ENCODE peak calls at places on chromosomes 5 and 9, in five cellular contexts. B, T, R, K and D are unnamed samples.

GRCh38 chr5:169164481-169164925 is 136.4 kb downstream of the SLIT3 start:
- DNase-seq in B (peak; percentile 94), T (no peak), R (no peak), K (no peak), D (no peak)

GRCh38 chr5:109694451-109694891 is 4.7 kb downstream of the MAN2A1 start:
- DNase-seq in B (peak; percentile 75), T (no peak), R (no peak), K (no peak), D (peak; percentile 32)

GRCh38 chr5:176629853-176630680 is at the start of the genes EIF4E1B and SNCB:
- DNase-seq in B (peak; percentile 65), T (peak; percentile 45), R (peak; percentile 91), K (no peak), D (peak; percentile 39)

GRCh38 chr5:154713615-154714125 is 41.5 kb upstream of the LARP1 start:
- DNase-seq in B (no peak), T (no peak), R (no peak), K (no peak), D (peak; percentile 40)

GRCh38 chr9:63816742-63817621 is 1468.0 kb downstream of the FOXD4L5 start:
- DNase-seq in B (peak; percentile 72), T (peak; percentile 78), R (peak; percentile 90), K (no peak), D (peak; percentile 37)

GRCh38 chr5:90747175-90747574 is 188.6 kb downstream of the ADGRV1 start:
- DNase-seq in B (peak; percentile 82), T (no peak), R (no peak), K (peak; percentile 6), D (no peak)

GRCh38 chr5:76269259-76269958 is 133.7 kb upstream of the IQGAP2 start:
- DNase-seq in B (no peak), T (no peak), R (no peak), K (no peak), D (no peak)

GRCh38 chr9:109013678-109014145 is 413 bp upstream of the CTNNAL1 start:
- DNase-seq in B (no peak), T (no peak), R (no peak), K (no peak), D (peak; percentile 52)

GRCh38 chr9:35489313-35490154 is at the start of gene RUSC2:
- DNase-seq in B (peak; percentile 73), T (peak; percentile 80), R (peak; percentile 88), K (peak; percentile 68), D (peak; percentile 64)

GRCh38 chr9:101462558-101462957 is 27.0 kb upstream of the ALDOB start:
- DNase-seq in B (no peak), T (no peak), R (no peak), K (no peak), D (peak; percentile 49)

GRCh38 chr9:103802068-103802467 is 292.0 kb upstream of the SMC2 start:
- DNase-seq in B (no peak), T (no peak), R (no peak), K (no peak), D (no peak)

GRCh38 chr9:22084336-22085035 is 75.4 kb upstream of the CDKN2B start:
- DNase-seq in B (peak; percentile 92), T (no peak), R (no peak), K (peak; percentile 74), D (peak; percentile 42)

GRCh38 chr5:100609594-100609993 is 74.4 kb downstream of the FAM174A start:
- DNase-seq in B (no peak), T (no peak), R (no peak), K (no peak), D (no peak)

GRCh38 chr5:91443028-91443427 is 59.9 kb upstream of the ARRDC3 start:
- DNase-seq in B (peak; percentile 77), T (no peak), R (no peak), K (no peak), D (no peak)

GRCh38 chr9:97557606-97558095 is 56.2 kb downstream of the TMOD1 start:
- DNase-seq in B (no peak), T (no peak), R (peak; percentile 77), K (no peak), D (no peak)

GRCh38 chr5:11683666-11684065 is 220.6 kb downstream of the CTNND2 start:
- DNase-seq in B (no peak), T (no peak), R (no peak), K (no peak), D (no peak)

GRCh38 chr9:100498592-100498991 is 25.6 kb downstream of the TMEFF1 start:
- DNase-seq in B (peak; percentile 31), T (no peak), R (no peak), K (no peak), D (no peak)

GRCh38 chr9:136807281-136808074 is at the start of gene RABL6:
- DNase-seq in B (peak; percentile 67), T (peak; percentile 78), R (peak; percentile 99), K (no peak), D (peak; percentile 84)

GRCh38 chr5:152673601-152674000 is 268.5 kb upstream of the NMUR2 start:
- DNase-seq in B (no peak), T (no peak), R (no peak), K (no peak), D (no peak)

GRCh38 chr9:118331622-118332045 is 627.4 kb downstream of the TLR4 start:
- DNase-seq in B (peak; percentile 53), T (no peak), R (no peak), K (no peak), D (peak; percentile 74)

GRCh38 chr5:111415053-111415452 is 97.3 kb downstream of the STARD4 start:
- DNase-seq in B (no peak), T (no peak), R (no peak), K (no peak), D (no peak)

GRCh38 chr5:133998807-133999206 is 6.0 kb downstream of the VDAC1 start:
- DNase-seq in B (no peak), T (no peak), R (no peak), K (no peak), D (no peak)

GRCh38 chr5:158658439-158659230 is 441.1 kb downstream of the EBF1 start:
- DNase-seq in B (no peak), T (no peak), R (no peak), K (no peak), D (no peak)

GRCh38 chr5:151699071-151699901 is 12.6 kb upstream of the SPARC start:
- DNase-seq in B (peak; percentile 85), T (no peak), R (no peak), K (no peak), D (no peak)

GRCh38 chr9:28234133-28234898 is 661.0 kb upstream of the C9orf72 start:
- DNase-seq in B (no peak), T (no peak), R (no peak), K (no peak), D (no peak)

GRCh38 chr9:34694811-34695210 is 3.7 kb upstream of the CCL19 start:
- DNase-seq in B (no peak), T (no peak), R (no peak), K (no peak), D (no peak)

DNA sequence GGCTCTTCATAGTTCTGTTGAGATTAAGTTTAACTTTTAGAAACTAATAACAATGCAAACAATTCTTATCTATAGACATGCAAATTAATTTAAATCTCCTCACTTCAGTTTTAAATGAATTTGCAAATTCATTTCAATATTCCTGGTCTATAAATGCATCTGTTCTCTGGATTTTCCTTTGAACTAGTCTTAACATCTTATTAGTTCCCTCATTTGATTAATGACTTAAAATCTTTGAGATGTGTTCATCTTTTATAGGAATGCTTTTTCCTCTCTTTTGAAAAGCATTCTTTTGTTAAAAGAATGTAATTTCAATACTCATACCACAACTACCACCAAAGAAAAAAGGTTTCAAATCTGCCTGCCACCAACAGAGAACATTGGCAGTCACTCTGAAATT is 169.4 kb downstream of the RASEF start:
- DNase-seq in B (no peak), T (no peak), R (no peak), K (no peak), D (no peak)
- H3K9me2 ChIP-seq in B (no peaks in the 10 kb centered on the region), T (no peaks in the 10 kb centered on the region), R (no peaks in the 10 kb centered on the region), K (no peaks in the 10 kb centered on the region), D (no peaks in the 10 kb centered on the region)

GRCh38 chr9:9913276-9913832 is 699.4 kb downstream of the PTPRD start:
- DNase-seq in B (no peak), T (no peak), R (no peak), K (no peak), D (no peak)
- H3K9me2 ChIP-seq in B (no peaks in the 10 kb centered on the region), T (no peaks in the 10 kb centered on the region), R (no peaks in the 10 kb centered on the region), K (no peaks in the 10 kb centered on the region), D (no peaks in the 10 kb centered on the region)

GRCh38 chr5:116911074-116911473 is 336.5 kb upstream of the SEMA6A start:
- DNase-seq in B (no peak), T (no peak), R (no peak), K (no peak), D (no peak)

DNA sequence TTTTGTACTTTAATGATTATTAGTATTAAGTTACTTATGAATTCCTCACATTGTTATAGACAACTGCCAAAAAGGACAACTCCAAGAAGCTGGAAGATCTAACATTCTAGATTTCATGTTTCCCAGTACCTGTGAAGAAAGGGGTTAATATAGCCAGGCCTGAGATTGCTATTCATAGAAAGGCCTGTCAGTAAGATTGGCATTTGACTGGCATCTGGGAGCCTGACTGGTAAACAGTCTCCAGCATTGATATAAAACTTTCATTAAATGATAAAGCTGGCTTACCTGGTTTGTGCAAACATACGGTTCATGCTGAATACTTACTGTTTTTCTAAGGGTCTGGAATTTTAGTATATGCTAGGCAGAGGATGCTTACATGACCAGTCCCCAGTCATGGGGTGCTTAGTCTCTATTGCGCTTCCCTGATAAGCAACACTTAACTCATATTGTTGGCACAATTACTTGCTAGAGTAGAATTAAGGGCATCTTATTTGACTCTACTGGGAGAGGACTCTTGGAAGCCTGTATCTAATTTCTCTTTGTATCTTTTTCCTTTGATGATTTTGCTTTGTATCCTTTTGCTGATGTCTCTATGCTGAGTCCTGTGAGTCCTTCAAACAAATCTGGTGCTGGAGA is 340.4 kb upstream of the SEMA6A start:
- DNase-seq in B (no peak), T (no peak), R (no peak), K (no peak), D (no peak)
- H3K9me2 ChIP-seq in B (no peaks in the 10 kb centered on the region), T (no peaks in the 10 kb centered on the region), R (no peaks in the 10 kb centered on the region), K (no peaks in the 10 kb centered on the region), D (no peaks in the 10 kb centered on the region)

GRCh38 chr5:115423541-115423940 is 121.0 kb downstream of the FEM1C start:
- DNase-seq in B (no peak), T (no peak), R (no peak), K (no peak), D (no peak)

GRCh38 chr5:115417076-115417475 is 120.6 kb upstream of the CCDC112 start:
- DNase-seq in B (no peak), T (no peak), R (no peak), K (no peak), D (no peak)

GRCh38 chr5:115418788-115419187 is 122.3 kb upstream of the CCDC112 start:
- DNase-seq in B (peak; percentile 42), T (no peak), R (no peak), K (no peak), D (no peak)

GRCh38 chr5:115423051-115423450 is 121.5 kb downstream of the FEM1C start:
- DNase-seq in B (peak; percentile 66), T (no peak), R (no peak), K (no peak), D (no peak)

DNA sequence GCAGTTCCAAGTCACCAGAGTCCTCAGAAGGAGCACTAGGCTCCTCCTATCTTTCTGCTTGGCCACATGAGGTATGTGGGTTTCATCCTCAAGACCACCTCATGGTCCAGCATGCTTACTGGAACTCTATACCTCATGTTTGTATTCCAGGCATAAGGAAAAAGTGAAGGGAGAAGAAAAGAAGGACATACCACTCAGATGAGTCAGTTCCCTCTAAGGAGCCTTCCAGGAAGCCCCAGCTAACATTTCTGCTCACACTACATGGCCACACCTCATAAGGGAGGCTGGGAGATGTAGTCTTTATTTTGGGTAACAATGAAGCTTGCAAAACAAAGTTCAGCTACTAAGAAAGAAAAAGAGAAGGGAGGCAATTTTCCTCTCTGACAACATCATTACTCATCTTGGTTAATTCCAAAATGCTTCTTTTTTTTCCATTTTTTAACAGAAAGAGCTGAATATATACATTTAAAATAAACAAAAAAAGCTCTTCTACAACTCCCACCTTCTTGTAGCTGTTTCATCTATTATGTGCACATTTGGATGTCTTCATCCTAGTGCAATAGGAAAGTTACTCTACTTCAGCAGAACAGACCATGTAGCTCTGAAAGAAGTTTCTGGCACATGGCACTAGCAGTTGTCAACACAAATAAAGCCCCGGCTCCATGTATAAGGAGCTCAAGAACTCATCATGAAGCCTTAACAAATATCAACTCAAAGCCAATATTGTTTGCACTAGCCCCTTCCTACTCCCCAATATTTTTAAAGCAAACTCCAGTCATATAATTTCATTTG is 123.5 kb upstream of the CCDC112 start:
- DNase-seq in B (peak; percentile 94), T (no peak), R (no peak), K (peak; percentile 67), D (peak; percentile 89)
- H3K9me2 ChIP-seq in B (no peaks in the 10 kb centered on the region), T (no peaks in the 10 kb centered on the region), R (no peaks in the 10 kb centered on the region), K (no peaks in the 10 kb centered on the region), D (no peaks in the 10 kb centered on the region)